ENCODE peak calls at places on chromosome 22, in nine cellular contexts. V, T, K, G, U, W, Q, O and C are unnamed samples.

GRCh38 chr22:17914474-17914873 is 109.9 kb downstream of the MICAL3 start:
- DNase-seq in V (no peak), T (no peak), K (no peak), G (no peak), U (no peak), W (no peak), Q (no peak), O (no peak), C (no peak)

GRCh38 chr22:23670378-23671295 is 20.2 kb upstream of the RGL4 start:
- DNase-seq in V (no peak), T (no peak), K (no peak), G (no peak), U (no peak), W (no peak), Q (no peak), O (no peak), C (no peak)

GRCh38 chr22:31347251-31348008 is 1.3 kb upstream of the PATZ1 start:
- DNase-seq in V (peak; percentile 35), T (peak; percentile 76), K (peak; percentile 74), G (peak; percentile 31), U (peak; percentile 87), W (peak; percentile 74), Q (peak; percentile 77), O (peak; percentile 80), C (peak; percentile 65)

GRCh38 chr22:18118345-18118915 is 7.8 kb downstream of the TUBA8 start:
- DNase-seq in V (no peak), T (no peak), K (no peak), G (no peak), U (no peak), W (no peak), Q (no peak), O (no peak), C (no peak)

GRCh38 chr22:50221410-50222300 is 20.8 kb downstream of the SELENOO start:
- DNase-seq in V (no peak), T (no peak), K (no peak), G (no peak), U (no peak), W (no peak), Q (no peak), O (no peak), C (no peak)

GRCh38 chr22:43425976-43426785 is 14.4 kb downstream of the MPPED1 start:
- DNase-seq in V (no peak), T (no peak), K (no peak), G (no peak), U (no peak), W (no peak), Q (no peak), O (no peak), C (no peak)

GRCh38 chr22:45413013-45413367 is 409 bp downstream of the SMC1B start:
- DNase-seq in V (no peak), T (no peak), K (no peak), G (no peak), U (no peak), W (no peak), Q (no peak), O (no peak), C (no peak)

GRCh38 chr22:44026630-44027511 is 2.8 kb downstream of the PARVB start:
- DNase-seq in V (no peak), T (peak; percentile 69), K (no peak), G (no peak), U (no peak), W (peak; percentile 91), Q (peak; percentile 59), O (no peak), C (peak; percentile 88)

GRCh38 chr22:44710474-44711235 is 8.7 kb downstream of the PRR5 start:
- DNase-seq in V (no peak), T (no peak), K (peak; percentile 14), G (no peak), U (no peak), W (peak; percentile 67), Q (peak; percentile 92), O (no peak), C (peak; percentile 65)

GRCh38 chr22:20408891-20409290 is 14.9 kb downstream of the ZNF74 start:
- DNase-seq in V (no peak), T (no peak), K (no peak), G (no peak), U (peak; percentile 56), W (no peak), Q (no peak), O (no peak), C (no peak)

GRCh38 chr22:28299329-28299728 is 380.3 kb upstream of the PITPNB start:
- DNase-seq in V (no peak), T (no peak), K (no peak), G (no peak), U (no peak), W (no peak), Q (no peak), O (no peak), C (no peak)

GRCh38 chr22:49754674-49755590 is 72.7 kb downstream of the BRD1 start:
- DNase-seq in V (no peak), T (no peak), K (no peak), G (no peak), U (peak; percentile 85), W (peak; percentile 21), Q (no peak), O (no peak), C (no peak)

GRCh38 chr22:38872831-38873248 is 824 bp upstream of the CBX6 start:
- DNase-seq in V (no peak), T (peak; percentile 49), K (no peak), G (peak; percentile 47), U (peak; percentile 86), W (no peak), Q (peak; percentile 49), O (no peak), C (no peak)

GRCh38 chr22:29031236-29031982 is 30.2 kb downstream of the C22orf31 start:
- DNase-seq in V (peak; percentile 41), T (peak; percentile 99), K (peak; percentile 62), G (no peak), U (peak; percentile 90), W (peak; percentile 35), Q (peak; percentile 58), O (peak; percentile 95), C (no peak)

GRCh38 chr22:27718186-27719032 is 83.1 kb downstream of the MN1 start:
- DNase-seq in V (peak; percentile 95), T (peak; percentile 96), K (peak; percentile 98), G (no peak), U (peak; percentile 91), W (no peak), Q (peak; percentile 56), O (peak; percentile 91), C (no peak)

GRCh38 chr22:41914611-41915034 is 251 bp downstream of the SHISA8 start:
- DNase-seq in V (no peak), T (no peak), K (no peak), G (no peak), U (no peak), W (no peak), Q (no peak), O (no peak), C (no peak)

GRCh38 chr22:24184057-24184798 is 2.9 kb downstream of the SUSD2 start:
- DNase-seq in V (no peak), T (no peak), K (no peak), G (no peak), U (no peak), W (no peak), Q (no peak), O (no peak), C (no peak)

GRCh38 chr22:43241138-43241597 is 54.2 kb upstream of the TTLL12 start:
- DNase-seq in V (no peak), T (no peak), K (no peak), G (no peak), U (no peak), W (no peak), Q (no peak), O (no peak), C (no peak)

GRCh38 chr22:39940757-39941305 is 19.4 kb upstream of the TMA7B start:
- DNase-seq in V (no peak), T (no peak), K (peak; percentile 14), G (no peak), U (no peak), W (peak; percentile 41), Q (no peak), O (no peak), C (no peak)
- TF ChIP-seq CTCF in V (no peak), T (no peak), K (no peak), G (no peak), U (no peak), W (no peak), Q (no peak), O (no peak), C (peak; percentile 30)

DNA sequence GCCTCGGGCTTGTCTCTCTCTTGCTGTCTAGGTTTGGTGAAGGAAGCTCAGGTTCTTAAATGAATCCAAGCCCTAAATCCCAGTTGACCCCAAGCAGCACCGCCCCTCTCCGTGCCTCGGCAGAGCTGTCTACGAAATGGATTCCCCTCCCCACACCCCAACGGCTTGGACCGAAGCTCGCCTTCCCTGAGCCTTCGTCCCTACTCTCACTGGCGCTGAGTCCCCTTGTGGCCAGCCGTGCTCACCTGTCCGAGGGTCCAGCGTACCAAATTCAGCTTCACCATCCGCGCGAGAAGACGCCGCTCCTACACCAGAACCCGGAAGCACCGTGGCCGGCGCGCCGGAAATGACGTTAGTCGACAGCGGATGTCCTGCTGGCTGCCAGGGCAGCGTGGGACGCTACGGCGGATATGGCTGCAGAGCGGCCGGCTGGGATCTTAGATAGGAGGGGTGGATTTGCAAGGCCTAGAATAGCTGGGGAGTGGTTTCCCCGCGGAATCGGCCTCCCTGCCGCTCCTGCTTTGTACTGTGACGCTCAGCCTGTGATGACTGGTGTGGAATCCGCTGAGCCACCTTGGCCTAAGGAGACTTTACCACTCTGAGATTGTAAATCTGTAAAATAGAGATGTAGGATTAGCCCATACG is at the start of gene TFIP11:
- DNase-seq in V (peak; percentile 86), T (peak; percentile 93), K (peak; percentile 95), G (peak; percentile 90), U (peak; percentile 95), W (peak; percentile 97), Q (peak; percentile 97), O (peak; percentile 88), C (peak; percentile 97)
- TF ChIP-seq CTCF in V (no peak), T (no peak), K (no peak), G (peak; percentile 51), U (no peak), W (no peak), Q (no peak), O (no peak), C (peak; percentile 10)

DNA sequence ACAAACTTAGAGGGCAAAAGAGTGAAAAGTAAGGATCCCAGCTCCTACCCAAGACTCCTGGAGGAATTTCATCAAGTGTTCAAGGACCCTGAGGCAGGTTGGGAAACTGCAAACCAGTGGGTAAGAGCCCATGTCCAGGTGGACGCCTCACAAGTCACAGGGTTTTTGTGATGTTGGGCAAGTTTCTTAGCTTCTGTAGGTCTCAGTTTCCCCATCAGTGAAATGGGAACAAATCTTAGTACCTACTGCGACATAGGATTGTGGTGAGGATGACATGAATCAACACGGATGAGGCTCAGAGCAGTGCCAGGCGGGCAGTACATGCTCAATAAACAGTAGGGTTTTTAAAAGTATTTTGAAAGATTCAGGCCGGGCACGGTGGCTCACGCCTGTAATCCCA is 17.3 kb upstream of the CDC42EP1 start:
- DNase-seq in V (no peak), T (no peak), K (no peak), G (no peak), U (no peak), W (no peak), Q (no peak), O (no peak), C (no peak)
- TF ChIP-seq CTCF in V (no peak), T (no peak), K (no peak), G (no peak), U (no peak), W (no peak), Q (no peak), O (no peak), C (no peak)

DNA sequence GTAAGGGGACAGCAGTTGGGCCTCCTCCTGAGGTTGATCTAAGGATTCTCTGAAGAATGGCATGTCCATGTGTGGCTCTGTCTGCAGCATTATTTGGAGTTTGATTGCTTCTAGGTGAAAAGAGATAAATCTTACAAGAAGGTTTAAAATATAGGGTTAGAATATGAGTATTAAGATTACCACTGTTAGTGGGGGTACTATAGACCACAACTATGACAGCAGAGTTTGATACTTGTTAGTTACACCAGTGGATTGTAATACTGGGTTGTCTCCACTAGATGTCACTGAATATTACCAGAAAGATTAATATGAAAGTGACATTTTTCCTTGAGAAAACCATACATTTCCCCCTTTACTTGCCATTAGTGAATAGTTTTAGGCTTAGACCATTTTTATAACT is 47.9 kb downstream of the ZNF280B start:
- DNase-seq in V (no peak), T (no peak), K (no peak), G (no peak), U (no peak), W (peak; percentile 31), Q (no peak), O (peak; percentile 14), C (no peak)
- TF ChIP-seq CTCF in V (peak; percentile 16), T (peak; percentile 26), K (peak; percentile 9), G (peak; percentile 44), U (no peak), W (peak; percentile 24), Q (peak; percentile 20), O (peak; percentile 35), C (peak; percentile 27)